ENCODE peak calls at places on chromosomes 7 and 10, in ten cellular contexts. Z, R, P, N, J, G, M, V, Y and K are unnamed samples. For H3K27me3, the result is how much of the 10 kb centered on the place peaks cover.

GRCh38 chr10:128087884-128088695 is 38.1 kb downstream of the MKI67 start:
- DNase-seq in M (no peak), G (no peak), P (no peak), R (no peak), V (no peak), N (no peak), Z (peak), Y (no peak), J (no peak), K (peak)

GRCh38 chr7:42292991-42293521 is 56.0 kb upstream of the GLI3 start:
- DNase-seq in N (peak), Y (no peak), R (no peak), M (no peak), Z (no peak), V (no peak), P (peak), G (no peak), J (no peak), K (no peak)

GRCh38 chr7:64182036-64182790 is 24.8 kb upstream of the ZNF735 start:
- DNase-seq in M (no peak), G (no peak), P (no peak), V (no peak), R (no peak), N (no peak), Y (no peak), J (peak), Z (no peak), K (no peak)

GRCh38 chr7:126856691-126857291 is 395.9 kb downstream of the GRM8 start:
- DNase-seq in N (no peak), M (no peak), J (no peak), P (no peak), Y (no peak), Z (peak), G (no peak), R (no peak), V (no peak), K (peak)

GRCh38 chr10:43218951-43219837 is 47.7 kb downstream of the RASGEF1A start:
- DNase-seq in J (peak), V (no peak), G (no peak), Y (no peak), R (no peak), N (no peak), M (no peak), Z (no peak), P (no peak), K (no peak)

GRCh38 chr10:5070648-5071410 is 23.4 kb upstream of the AKR1C3 start:
- DNase-seq in M (no peak), Z (no peak), G (no peak), N (no peak), J (no peak), R (no peak), V (no peak), Y (peak), P (peak), K (no peak)

GRCh38 chr7:54392935-54393334 is 149.2 kb upstream of the VSTM2A start:
- DNase-seq in M (no peak), J (no peak), Y (no peak), R (no peak), V (no peak), P (no peak), N (no peak), G (no peak), Z (no peak), K (no peak)

GRCh38 chr10:96846926-96847325 is 14.8 kb downstream of the LCOR start:
- DNase-seq in P (no peak), J (no peak), R (no peak), M (no peak), V (no peak), Z (no peak), G (no peak), Y (no peak), N (no peak), K (no peak)

GRCh38 chr7:52831321-52831720 is 204.1 kb upstream of the POM121L12 start:
- DNase-seq in Y (no peak), N (no peak), P (no peak), V (no peak), M (no peak), R (no peak), G (no peak), Z (no peak), J (no peak), K (no peak)

GRCh38 chr7:116500071-116500853 is 724 bp downstream of the CAV2 start:
- DNase-seq in P (peak), V (no peak), G (no peak), M (no peak), R (no peak), Y (peak), Z (peak), N (peak), J (peak), K (peak)

GRCh38 chr7:112112822-112113255 is 93.4 kb downstream of the DOCK4 start:
- DNase-seq in N (peak), J (no peak), G (no peak), Z (no peak), P (no peak), M (peak), Y (peak), R (peak), V (no peak), K (no peak)

GRCh38 chr7:114922652-114923402 is 933 bp downstream of the MDFIC start:
- DNase-seq in Y (peak), M (peak), Z (peak), P (peak), V (peak), R (peak), N (peak), J (peak), G (no peak), K (peak)

GRCh38 chr10:102112210-102112817 is 7.9 kb downstream of the LDB1 start:
- DNase-seq in J (no peak), P (no peak), Z (peak), M (no peak), V (no peak), N (no peak), G (no peak), Y (no peak), R (no peak), K (no peak)

GRCh38 chr10:35781643-35782035 is 139.5 kb upstream of the FZD8 start:
- DNase-seq in R (no peak), Y (peak), V (no peak), P (peak), G (no peak), M (no peak), N (no peak), Z (peak), J (no peak), K (peak)

GRCh38 chr7:95605275-95605674 is 9.0 kb upstream of the PDK4 start:
- DNase-seq in R (no peak), G (no peak), V (no peak), M (no peak), N (no peak), P (no peak), J (no peak), Y (no peak), Z (no peak), K (no peak)

GRCh38 chr7:130278892-130279690 is 12.4 kb downstream of the CPA2 start:
- DNase-seq in G (no peak), N (no peak), P (no peak), M (no peak), R (peak), V (no peak), J (no peak), Y (peak), Z (no peak), K (peak)

GRCh38 chr7:64504581-64505120 is 58.2 kb downstream of the ZNF680 start:
- DNase-seq in Y (no peak), M (no peak), N (no peak), J (no peak), G (no peak), P (no peak), V (no peak), Z (no peak), R (no peak), K (no peak)

GRCh38 chr10:27746364-27747095 is 911 bp upstream of the MKX start:
- DNase-seq in M (no peak), N (no peak), V (no peak), J (no peak), R (no peak), P (no peak), G (no peak), Z (peak), Y (no peak), K (no peak)

GRCh38 chr10:76133597-76134255 is 702.3 kb downstream of the LRMDA start:
- DNase-seq in R (no peak), J (no peak), N (no peak), M (no peak), V (no peak), Y (no peak), Z (no peak), P (no peak), G (no peak), K (no peak)

GRCh38 chr10:5776881-5777197 is 36.4 kb downstream of the GDI2 start:
- DNase-seq in R (no peak), Z (no peak), J (no peak), N (no peak), Y (peak), V (no peak), M (no peak), G (no peak), P (no peak), K (no peak)

GRCh38 chr7:131219277-131220041 is 108.2 kb upstream of the MKLN1 start:
- DNase-seq in N (peak), Z (peak), M (peak), P (peak), J (peak), Y (peak), R (no peak), V (no peak), G (no peak), K (peak)

GRCh38 chr10:88437411-88437810 is 145.7 kb downstream of the RNLS start:
- DNase-seq in P (no peak), J (no peak), M (no peak), Z (no peak), Y (peak), V (no peak), N (no peak), R (no peak), G (no peak), K (peak)

GRCh38 chr7:22183522-22184280 is 173.3 kb downstream of the RAPGEF5 start:
- DNase-seq in Z (no peak), G (no peak), N (no peak), J (no peak), R (no peak), Y (no peak), V (no peak), M (no peak), P (no peak), K (no peak)

GRCh38 chr10:100637785-100638184 is 102.0 kb downstream of the HIF1AN start:
- DNase-seq in N (no peak), P (no peak), R (peak), J (no peak), G (peak), Z (peak), V (no peak), M (no peak), Y (peak), K (no peak)

GRCh38 chr7:64876792-64877713 is 26.0 kb upstream of the ZNF273 start:
- DNase-seq in G (peak), R (peak), Y (peak), Z (peak), M (no peak), V (peak), N (no peak), J (peak), P (peak), K (peak)

GRCh38 chr7:129146237-129146979 is 1.9 kb downstream of the TSPAN33 start:
- DNase-seq in P (no peak), N (no peak), M (no peak), Y (no peak), G (no peak), Z (no peak), R (no peak), J (peak), V (no peak), K (no peak)

GRCh38 chr10:32795598-32796183 is 162.3 kb downstream of the ITGB1 start:
- DNase-seq in Y (peak), N (no peak), R (no peak), P (no peak), M (no peak), V (no peak), G (no peak), Z (peak), J (no peak), K (peak)

GRCh38 chr10:109894516-109894915 is 28.8 kb downstream of the XPNPEP1 start:
- DNase-seq in Z (no peak), M (peak), G (no peak), P (peak), J (peak), R (no peak), V (no peak), N (peak), Y (peak), K (no peak)

GRCh38 chr10:31064334-31064733 is 32.7 kb upstream of the ZNF438 start:
- DNase-seq in G (no peak), Z (no peak), V (no peak), N (no peak), M (peak), Y (peak), J (no peak), R (peak), P (no peak), K (no peak)

GRCh38 chr7:77570330-77571011 is 33.4 kb downstream of the PTPN12 start:
- DNase-seq in R (peak), P (no peak), J (no peak), N (no peak), V (no peak), G (no peak), Y (peak), M (no peak), Z (no peak), K (no peak)

GRCh38 chr7:36905836-36906235 is 181.5 kb upstream of the AOAH start:
- DNase-seq in Y (no peak), Z (no peak), V (no peak), M (no peak), P (no peak), N (no peak), G (no peak), J (no peak), R (no peak), K (no peak)

GRCh38 chr10:124999433-125000365 is 57.8 kb downstream of the ZRANB1 start:
- DNase-seq in R (peak), N (peak), V (no peak), P (peak), Y (peak), M (peak), G (no peak), J (peak), Z (no peak), K (no peak)
- H3K27me3 ChIP-seq in R (under half), N (under half), V (under half), P (under half), Y (under half), M (under half), G (under half), J (under half), Z (under half), K (under half)

DNA sequence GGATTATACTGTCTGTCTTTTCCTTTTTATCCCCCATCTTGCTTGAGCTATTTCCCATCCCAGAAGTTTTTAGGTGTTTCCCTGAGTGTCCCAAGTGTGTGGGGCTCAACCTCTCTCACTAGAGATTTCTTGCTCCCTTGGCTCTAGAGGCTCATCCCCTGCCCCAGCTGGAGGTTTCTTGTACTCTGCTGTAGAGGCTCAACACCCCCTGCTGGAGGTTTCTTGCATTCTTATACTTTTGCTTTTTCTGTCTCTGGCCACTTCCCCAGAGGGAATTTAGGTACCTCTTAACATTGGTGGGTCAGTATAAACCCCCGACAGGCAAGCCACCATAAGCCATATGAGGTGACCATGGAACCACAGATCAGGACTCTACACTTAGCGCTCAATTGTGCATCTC is 114.2 kb upstream of the FAM3C start:
- DNase-seq in Y (no peak), N (no peak), G (no peak), M (no peak), R (no peak), J (no peak), V (no peak), Z (no peak), P (peak), K (no peak)
- H3K4me3 ChIP-seq in Y (no peak), N (no peak), G (no peak), M (no peak), R (no peak), J (no peak), V (no peak), Z (no peak), P (no peak), K (no peak)

DNA sequence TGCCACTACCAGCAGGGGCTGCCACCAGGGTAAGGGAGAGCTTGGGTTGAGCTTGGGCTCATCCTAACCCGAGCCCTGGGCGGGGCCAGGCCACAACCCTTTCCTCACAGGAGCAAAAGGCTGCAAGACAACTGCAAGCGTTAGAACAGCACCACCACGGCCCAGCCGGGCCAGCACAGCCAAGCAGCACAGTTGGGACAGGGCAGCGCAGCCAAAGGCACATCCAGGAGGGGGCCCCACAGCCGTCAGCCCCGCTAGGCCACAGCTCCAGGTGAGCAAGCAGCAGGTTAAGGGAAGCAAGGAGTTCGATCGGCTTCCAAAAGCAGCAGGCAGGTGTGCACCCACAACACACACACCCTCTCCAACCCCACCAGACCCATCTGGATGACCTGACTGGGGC is 7.0 kb upstream of the NDST2 start:
- DNase-seq in G (no peak), Y (no peak), M (no peak), Z (peak), P (no peak), R (no peak), N (no peak), V (no peak), J (no peak), K (no peak)
- H3K27ac ChIP-seq in G (no peak), Y (no peak), M (peak), Z (no peak), P (no peak), R (no peak), N (peak), V (no peak), J (no peak), K (no peak)

GRCh38 chr10:118625504-118625903 is 30.1 kb upstream of the PRLHR start:
- DNase-seq in J (no peak), Z (no peak), N (no peak), G (no peak), V (no peak), R (no peak), P (no peak), M (no peak), Y (no peak), K (no peak)

GRCh38 chr10:118628397-118628796 is 32.9 kb upstream of the PRLHR start:
- DNase-seq in N (no peak), J (no peak), M (no peak), V (no peak), Z (no peak), Y (no peak), G (no peak), P (no peak), R (no peak), K (no peak)

GRCh38 chr10:118621304-118621942 is 26.0 kb upstream of the PRLHR start:
- DNase-seq in Z (no peak), R (no peak), P (no peak), V (no peak), G (no peak), Y (no peak), N (no peak), J (no peak), M (no peak), K (no peak)

GRCh38 chr10:118626953-118627352 is 31.5 kb upstream of the PRLHR start:
- DNase-seq in G (no peak), P (no peak), Y (no peak), V (no peak), N (no peak), R (no peak), M (no peak), Z (peak), J (no peak), K (no peak)

GRCh38 chr10:118624747-118625146 is 29.3 kb upstream of the PRLHR start:
- DNase-seq in G (no peak), N (no peak), J (no peak), V (no peak), Z (no peak), P (no peak), Y (no peak), M (no peak), R (no peak), K (no peak)
- H3K27me3 ChIP-seq in G (under half), N (under half), J (under half), V (under half), Z (under half), P (under half), Y (under half), M (under half), R (under half), K (under half)

GRCh38 chr7:28088032-28088431 is 92.6 kb downstream of the JAZF1 start:
- DNase-seq in Z (no peak), P (no peak), J (no peak), N (no peak), G (no peak), M (no peak), V (no peak), R (no peak), Y (peak), K (no peak)
- H3K4me3 ChIP-seq in Z (no peak), P (no peak), J (no peak), N (no peak), G (no peak), M (no peak), V (no peak), R (no peak), Y (no peak), K (no peak)

GRCh38 chr10:69405221-69405620 is 11.5 kb downstream of the TACR2 start:
- DNase-seq in P (no peak), Y (peak), M (no peak), J (no peak), V (no peak), R (no peak), Z (no peak), G (no peak), N (no peak), K (no peak)

GRCh38 chr10:69406302-69406811 is 10.4 kb downstream of the TACR2 start:
- DNase-seq in R (no peak), V (no peak), M (peak), P (peak), G (no peak), J (peak), Y (peak), Z (peak), N (no peak), K (no peak)

GRCh38 chr10:69403066-69403465 is 13.7 kb downstream of the TACR2 start:
- DNase-seq in J (no peak), M (no peak), R (no peak), N (no peak), Y (no peak), P (no peak), G (no peak), Z (no peak), V (no peak), K (no peak)

GRCh38 chr10:69403519-69403918 is 13.2 kb downstream of the TACR2 start:
- DNase-seq in V (no peak), R (peak), P (no peak), G (no peak), Z (no peak), Y (peak), M (no peak), J (no peak), N (no peak), K (no peak)

DNA sequence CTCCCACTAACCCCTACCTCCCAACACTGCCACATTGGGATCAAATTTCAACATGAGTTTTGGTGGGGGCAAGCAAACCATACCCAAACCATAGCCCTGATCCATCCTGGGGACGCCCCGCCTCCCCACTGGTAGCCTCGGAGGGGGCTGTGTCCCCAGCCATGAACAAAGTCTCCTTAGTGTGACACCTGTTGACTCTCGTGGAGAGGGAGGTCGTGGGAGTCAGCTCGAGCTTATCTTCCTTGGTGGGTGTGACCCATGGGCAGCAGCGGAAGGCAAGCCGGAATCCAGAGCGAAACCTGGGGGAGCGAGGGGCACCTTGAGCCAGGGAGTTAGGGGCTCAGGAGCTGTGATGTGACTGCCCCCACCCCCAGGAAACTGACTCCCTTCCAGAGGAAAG is 11.9 kb downstream of the TACR2 start:
- DNase-seq in J (no peak), N (no peak), P (no peak), Z (no peak), M (no peak), Y (no peak), V (no peak), R (no peak), G (no peak), K (no peak)
- H3K27ac ChIP-seq in J (peak), N (peak), P (no peak), Z (peak), M (peak), Y (no peak), V (no peak), R (no peak), G (no peak), K (no peak)